ENCODE peak calls at places on chromosomes 4 and X, in six cellular contexts. One of them, this sample, is unnamed.

GRCh38 chr4:826508-827208 is 729 bp upstream of the CPLX1 start:
- DNase-seq in A549: no peak
- DNase-seq in neural progenitor cell: peak
- DNase-seq in cardiac fibroblast: no peak
- DNase-seq in astrocyte of the cerebellum: no peak
- DNase-seq in AG09309: no peak
- DNase-seq in this sample: no peak

GRCh38 chr4:159048166-159048886 is 54.6 kb upstream of the RAPGEF2 start:
- DNase-seq in A549: peak
- DNase-seq in neural progenitor cell: peak
- DNase-seq in cardiac fibroblast: peak
- DNase-seq in astrocyte of the cerebellum: peak
- DNase-seq in AG09309: no peak
- DNase-seq in this sample: peak

GRCh38 chr4:106707776-106708603 is 328.1 kb downstream of the DKK2 start:
- DNase-seq in A549: no peak
- DNase-seq in neural progenitor cell: no peak
- DNase-seq in cardiac fibroblast: no peak
- DNase-seq in astrocyte of the cerebellum: peak
- DNase-seq in AG09309: no peak
- DNase-seq in this sample: no peak

GRCh38 chrX:124771292-124771691 is 424.9 kb downstream of the SH2D1A start:
- DNase-seq in A549: no peak
- DNase-seq in neural progenitor cell: no peak
- DNase-seq in cardiac fibroblast: no peak
- DNase-seq in astrocyte of the cerebellum: no peak
- DNase-seq in AG09309: no peak
- DNase-seq in this sample: no peak

GRCh38 chrX:153573999-153574398 is 24.9 kb downstream of the CCNQ start:
- DNase-seq in A549: no peak
- DNase-seq in neural progenitor cell: no peak
- DNase-seq in cardiac fibroblast: no peak
- DNase-seq in astrocyte of the cerebellum: no peak
- DNase-seq in AG09309: no peak
- DNase-seq in this sample: no peak

GRCh38 chrX:54891573-54891972 is 29.1 kb upstream of the TRO start:
- DNase-seq in A549: peak
- DNase-seq in neural progenitor cell: peak
- DNase-seq in cardiac fibroblast: peak
- DNase-seq in astrocyte of the cerebellum: no peak
- DNase-seq in AG09309: peak
- DNase-seq in this sample: no peak

GRCh38 chr4:53672873-53673272 is 81.6 kb upstream of the LNX1 start:
- DNase-seq in A549: no peak
- DNase-seq in neural progenitor cell: no peak
- DNase-seq in cardiac fibroblast: no peak
- DNase-seq in astrocyte of the cerebellum: no peak
- DNase-seq in AG09309: no peak
- DNase-seq in this sample: no peak

GRCh38 chrX:63186137-63186536 is 165.0 kb downstream of the SPIN4 start:
- DNase-seq in A549: no peak
- DNase-seq in neural progenitor cell: no peak
- DNase-seq in cardiac fibroblast: no peak
- DNase-seq in astrocyte of the cerebellum: no peak
- DNase-seq in AG09309: no peak
- DNase-seq in this sample: no peak

GRCh38 chr4:80072607-80073361 is at the start of gene ANTXR2:
- DNase-seq in A549: peak
- DNase-seq in neural progenitor cell: peak
- DNase-seq in cardiac fibroblast: peak
- DNase-seq in astrocyte of the cerebellum: peak
- DNase-seq in AG09309: peak
- DNase-seq in this sample: peak

GRCh38 chr4:95300304-95300703 is 248.5 kb downstream of the UNC5C start:
- DNase-seq in A549: no peak
- DNase-seq in neural progenitor cell: no peak
- DNase-seq in cardiac fibroblast: no peak
- DNase-seq in astrocyte of the cerebellum: no peak
- DNase-seq in AG09309: no peak
- DNase-seq in this sample: no peak

GRCh38 chrX:17547658-17548057 is 172.7 kb downstream of the NHS start:
- DNase-seq in A549: peak
- DNase-seq in neural progenitor cell: no peak
- DNase-seq in cardiac fibroblast: peak
- DNase-seq in astrocyte of the cerebellum: peak
- DNase-seq in AG09309: no peak
- DNase-seq in this sample: peak

GRCh38 chr4:113050361-113050760 is 908 bp downstream of the ANK2 start:
- DNase-seq in A549: no peak
- DNase-seq in neural progenitor cell: no peak
- DNase-seq in cardiac fibroblast: no peak
- DNase-seq in astrocyte of the cerebellum: no peak
- DNase-seq in AG09309: no peak
- DNase-seq in this sample: no peak

GRCh38 chrX:10350991-10351390 is 194.2 kb downstream of the CLCN4 start:
- DNase-seq in A549: no peak
- DNase-seq in neural progenitor cell: no peak
- DNase-seq in cardiac fibroblast: peak
- DNase-seq in astrocyte of the cerebellum: no peak
- DNase-seq in AG09309: peak
- DNase-seq in this sample: no peak

GRCh38 chr4:186627226-186627865 is 72.0 kb upstream of the MTNR1A start:
- DNase-seq in A549: no peak
- DNase-seq in neural progenitor cell: no peak
- DNase-seq in cardiac fibroblast: no peak
- DNase-seq in astrocyte of the cerebellum: no peak
- DNase-seq in AG09309: no peak
- DNase-seq in this sample: no peak

GRCh38 chr4:25457053-25457715 is 80.1 kb downstream of the ANAPC4 start:
- DNase-seq in A549: no peak
- DNase-seq in neural progenitor cell: no peak
- DNase-seq in cardiac fibroblast: peak
- DNase-seq in astrocyte of the cerebellum: no peak
- DNase-seq in AG09309: peak
- DNase-seq in this sample: no peak

GRCh38 chr4:152110780-152111179 is 350.0 kb upstream of the GATB start:
- DNase-seq in A549: no peak
- DNase-seq in neural progenitor cell: no peak
- DNase-seq in cardiac fibroblast: no peak
- DNase-seq in astrocyte of the cerebellum: no peak
- DNase-seq in AG09309: no peak
- DNase-seq in this sample: no peak

GRCh38 chrX:153338836-153339235 is 4.9 kb downstream of the ZNF275 start:
- DNase-seq in A549: no peak
- DNase-seq in neural progenitor cell: no peak
- DNase-seq in cardiac fibroblast: no peak
- DNase-seq in astrocyte of the cerebellum: no peak
- DNase-seq in AG09309: no peak
- DNase-seq in this sample: no peak

GRCh38 chr4:105631818-105632400 is 76.6 kb downstream of the INTS12 start:
- DNase-seq in A549: no peak
- DNase-seq in neural progenitor cell: no peak
- DNase-seq in cardiac fibroblast: peak
- DNase-seq in astrocyte of the cerebellum: no peak
- DNase-seq in AG09309: no peak
- DNase-seq in this sample: no peak

GRCh38 chr4:183600189-183600685 is 58.7 kb downstream of the RWDD4 start:
- DNase-seq in A549: no peak
- DNase-seq in neural progenitor cell: peak
- DNase-seq in cardiac fibroblast: peak
- DNase-seq in astrocyte of the cerebellum: no peak
- DNase-seq in AG09309: no peak
- DNase-seq in this sample: no peak

GRCh38 chrX:69229436-69229835 is 64.2 kb upstream of the PJA1 start:
- DNase-seq in A549: no peak
- DNase-seq in neural progenitor cell: no peak
- DNase-seq in cardiac fibroblast: peak
- DNase-seq in astrocyte of the cerebellum: no peak
- DNase-seq in AG09309: peak
- DNase-seq in this sample: peak

GRCh38 chr4:105709081-105709450 is 482 bp downstream of the GSTCD start:
- DNase-seq in A549: peak
- DNase-seq in neural progenitor cell: peak
- DNase-seq in cardiac fibroblast: peak
- DNase-seq in astrocyte of the cerebellum: no peak
- DNase-seq in AG09309: no peak
- DNase-seq in this sample: no peak

DNA sequence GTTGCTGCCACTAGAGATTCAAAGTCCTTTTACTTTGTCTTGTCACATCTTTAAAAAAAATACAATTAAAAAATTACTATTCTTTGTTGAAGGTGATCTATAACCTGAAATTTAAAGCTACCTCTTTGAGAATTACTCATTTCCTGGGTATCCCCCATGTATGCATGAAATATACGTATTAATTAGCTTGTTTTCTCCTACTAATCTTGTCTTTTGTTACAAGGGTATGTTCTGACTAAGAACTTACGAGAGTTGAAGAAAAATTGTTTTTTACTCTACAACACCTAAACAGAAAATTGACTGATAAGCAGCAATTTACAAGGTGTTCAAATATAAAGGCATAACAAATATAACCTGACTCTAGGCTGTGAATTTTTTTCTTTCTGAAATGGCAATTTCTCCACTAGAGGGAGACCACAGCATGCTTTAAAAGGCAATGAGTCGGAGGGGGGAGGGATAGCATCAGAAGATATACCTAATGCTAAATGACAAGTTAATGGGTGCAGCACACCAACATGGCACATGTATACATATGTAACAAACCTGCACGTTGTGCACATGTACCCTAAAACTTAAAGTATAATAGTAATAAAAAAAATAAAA is 249.6 kb downstream of the OPHN1 start:
- DNase-seq in A549: peak
- DNase-seq in neural progenitor cell: peak
- DNase-seq in cardiac fibroblast: peak
- DNase-seq in astrocyte of the cerebellum: peak
- DNase-seq in AG09309: no peak
- DNase-seq in this sample: no peak
- TF ChIP-seq CTCF in A549: peak
- TF ChIP-seq CTCF in neural progenitor cell: peak
- TF ChIP-seq CTCF in cardiac fibroblast: peak
- TF ChIP-seq CTCF in astrocyte of the cerebellum: peak
- TF ChIP-seq CTCF in AG09309: peak
- TF ChIP-seq CTCF in this sample: peak

GRCh38 chr4:15779336-15779735 is 1.2 kb downstream of the CD38 start:
- DNase-seq in A549: peak
- DNase-seq in neural progenitor cell: peak
- DNase-seq in cardiac fibroblast: peak
- DNase-seq in astrocyte of the cerebellum: peak
- DNase-seq in AG09309: no peak
- DNase-seq in this sample: peak
- TF ChIP-seq CTCF in A549: peak
- TF ChIP-seq CTCF in neural progenitor cell: peak
- TF ChIP-seq CTCF in cardiac fibroblast: peak
- TF ChIP-seq CTCF in astrocyte of the cerebellum: peak
- TF ChIP-seq CTCF in AG09309: peak
- TF ChIP-seq CTCF in this sample: peak

DNA sequence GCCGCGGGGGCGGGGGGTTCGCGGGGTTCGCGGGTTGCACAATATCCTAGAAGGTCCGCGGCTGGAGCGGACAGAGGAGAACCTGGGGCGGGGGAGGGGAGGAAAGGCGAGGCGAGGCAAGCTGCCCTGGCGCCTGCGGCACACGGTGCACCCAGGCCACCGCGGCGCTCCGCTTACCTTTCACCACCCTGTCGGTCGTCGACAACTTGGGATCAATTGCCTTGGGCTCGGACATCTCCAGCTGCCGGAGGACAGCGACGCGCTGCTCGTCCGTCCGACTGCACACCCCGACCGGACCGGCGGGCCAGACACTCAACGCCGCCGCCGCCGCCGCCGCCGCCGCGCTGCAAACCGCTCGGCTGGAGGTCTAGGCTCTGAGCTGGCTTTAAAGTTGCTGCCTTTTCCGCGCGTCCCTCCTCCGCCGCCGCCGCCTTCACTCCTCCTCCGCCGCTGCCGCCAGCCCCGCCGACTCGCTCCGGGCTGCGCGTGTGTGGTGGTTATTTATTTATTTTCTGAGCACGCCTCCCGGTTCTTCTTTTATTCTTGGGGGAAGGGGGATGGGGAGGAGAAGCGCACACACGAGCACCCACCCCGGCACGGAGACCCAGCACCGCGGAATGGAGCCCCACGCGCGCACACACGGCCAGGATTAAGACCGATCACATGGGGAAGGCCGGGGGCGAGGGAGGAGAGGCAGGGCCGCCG is 612 bp downstream of the PPP3CA start:
- DNase-seq in A549: peak
- DNase-seq in neural progenitor cell: peak
- DNase-seq in cardiac fibroblast: peak
- DNase-seq in astrocyte of the cerebellum: no peak
- DNase-seq in AG09309: no peak
- DNase-seq in this sample: no peak
- TF ChIP-seq CTCF in A549: no peak
- TF ChIP-seq CTCF in neural progenitor cell: no peak
- TF ChIP-seq CTCF in cardiac fibroblast: no peak
- TF ChIP-seq CTCF in astrocyte of the cerebellum: no peak
- TF ChIP-seq CTCF in AG09309: no peak
- TF ChIP-seq CTCF in this sample: no peak

GRCh38 chrX:40154853-40155616 is 57.3 kb upstream of the BCOR start:
- DNase-seq in A549: peak
- DNase-seq in neural progenitor cell: peak
- DNase-seq in cardiac fibroblast: peak
- DNase-seq in astrocyte of the cerebellum: no peak
- DNase-seq in AG09309: no peak
- DNase-seq in this sample: no peak

GRCh38 chrX:40156472-40157227 is 58.9 kb upstream of the BCOR start:
- DNase-seq in A549: no peak
- DNase-seq in neural progenitor cell: peak
- DNase-seq in cardiac fibroblast: no peak
- DNase-seq in astrocyte of the cerebellum: no peak
- DNase-seq in AG09309: no peak
- DNase-seq in this sample: no peak

GRCh38 chrX:40157228-40158035 is 59.7 kb upstream of the BCOR start:
- DNase-seq in A549: no peak
- DNase-seq in neural progenitor cell: peak
- DNase-seq in cardiac fibroblast: no peak
- DNase-seq in astrocyte of the cerebellum: no peak
- DNase-seq in AG09309: no peak
- DNase-seq in this sample: no peak

GRCh38 chrX:40155617-40156471 is 58.1 kb upstream of the BCOR start:
- DNase-seq in A549: peak
- DNase-seq in neural progenitor cell: peak
- DNase-seq in cardiac fibroblast: no peak
- DNase-seq in astrocyte of the cerebellum: no peak
- DNase-seq in AG09309: no peak
- DNase-seq in this sample: no peak

DNA sequence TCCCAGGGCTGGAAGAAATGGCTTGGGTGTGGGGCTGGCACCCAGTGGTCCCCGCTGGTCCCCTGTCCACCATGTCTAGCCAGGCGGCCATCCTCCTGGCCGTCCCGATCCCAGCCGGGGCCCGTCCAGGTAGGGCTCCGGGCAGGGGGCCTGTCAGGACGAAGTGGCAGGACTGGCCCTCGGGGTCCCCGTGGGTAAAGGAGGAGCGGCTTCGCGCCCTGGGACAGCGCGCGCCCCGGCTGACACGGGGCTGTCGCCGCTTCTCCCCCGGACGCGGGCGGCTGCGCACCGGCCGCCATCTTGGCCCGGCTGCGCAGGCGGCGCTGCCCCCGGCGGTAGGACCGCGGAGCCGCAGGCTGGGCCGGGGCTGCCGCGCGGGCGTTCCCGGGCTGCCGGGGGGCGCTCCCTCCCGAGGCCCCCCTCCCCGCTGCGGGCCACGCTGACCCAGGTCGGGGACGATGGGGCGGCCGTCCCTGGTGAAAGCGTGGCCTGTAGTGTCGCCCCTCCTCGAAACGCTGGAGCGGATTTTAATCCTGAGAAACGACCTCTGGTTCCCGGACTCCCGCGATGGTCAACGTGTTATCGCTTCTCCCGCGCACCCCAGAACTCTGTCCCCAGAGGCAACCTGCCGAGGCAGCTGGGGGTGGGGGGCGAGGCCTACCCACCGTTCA is 60.4 kb upstream of the BCOR start:
- DNase-seq in A549: peak
- DNase-seq in neural progenitor cell: peak
- DNase-seq in cardiac fibroblast: no peak
- DNase-seq in astrocyte of the cerebellum: no peak
- DNase-seq in AG09309: no peak
- DNase-seq in this sample: no peak
- TF ChIP-seq CTCF in A549: peak
- TF ChIP-seq CTCF in neural progenitor cell: peak
- TF ChIP-seq CTCF in cardiac fibroblast: no peak
- TF ChIP-seq CTCF in astrocyte of the cerebellum: no peak
- TF ChIP-seq CTCF in AG09309: peak
- TF ChIP-seq CTCF in this sample: no peak

This sample was measured in kidney epithelial cell.